ENCODE peak calls at places on chromosomes 11 and 22, in four cellular contexts. J is AG08395, I is dermis blood vessel endothelial cell, T is pons. X is an unnamed sample.

GRCh38 chr22:36225333-36225922 is 13.9 kb downstream of the APOL2 start:
- DNase-seq in T (no peak), J (no peak), I (no peak), X (no peak)

GRCh38 chr22:20673341-20674195 is 100.3 kb upstream of the SERPIND1 start:
- DNase-seq in I (no peak), T (no peak), J (no peak), X (no peak)

GRCh38 chr11:57230797-57231538 is 6.1 kb downstream of the APLNR start:
- DNase-seq in I (no peak), T (peak), J (no peak), X (no peak)

GRCh38 chr11:26493616-26494015 is 78.4 kb downstream of the MUC15 start:
- DNase-seq in J (no peak), T (no peak), I (no peak), X (peak)

GRCh38 chr11:130828741-130829140 is 87.5 kb downstream of the SNX19 start:
- DNase-seq in T (no peak), J (no peak), I (no peak), X (no peak)

GRCh38 chr11:95429376-95429907 is 198.4 kb upstream of the SESN3 start:
- DNase-seq in I (no peak), J (no peak), T (no peak), X (no peak)

GRCh38 chr22:25388866-25389540 is 169.6 kb downstream of the CRYBB2 start:
- DNase-seq in T (peak), J (no peak), I (peak), X (no peak)

GRCh38 chr22:22968366-22968765 is 80.8 kb downstream of the IGLL5 start:
- DNase-seq in T (no peak), J (no peak), I (no peak), X (no peak)

GRCh38 chr22:49938565-49939136 is 20.2 kb downstream of the CRELD2 start:
- DNase-seq in I (no peak), J (no peak), T (no peak), X (no peak)

GRCh38 chr22:24435861-24436351 is 8.5 kb downstream of the ADORA2A start:
- DNase-seq in J (peak), T (no peak), I (no peak), X (peak)

GRCh38 chr11:83156996-83157754 is at the start of gene PCF11:
- DNase-seq in T (no peak), I (no peak), J (no peak), X (peak)